ENCODE peak calls at places on chromosomes 13 and 19, in ten cellular contexts. O, D, M, R, F, V, Z, E, Q and N are unnamed samples.

GRCh38 chr13:75442736-75443234 is 39.2 kb downstream of the TBC1D4 start:
- DNase-seq in O (no peak), D (no peak), M (no peak), R (no peak), F (no peak), V (no peak), Z (no peak), E (peak), Q (no peak), N (no peak)

GRCh38 chr13:48431431-48431830 is 18.5 kb upstream of the LPAR6 start:
- DNase-seq in O (no peak), D (no peak), M (no peak), R (no peak), F (no peak), V (peak), Z (no peak), E (no peak), Q (no peak), N (no peak)

GRCh38 chr19:35249146-35249847 is 495 bp downstream of the LSR start:
- DNase-seq in O (no peak), D (peak), M (no peak), R (peak), F (no peak), V (no peak), Z (no peak), E (no peak), Q (no peak), N (no peak)

GRCh38 chr19:44800461-44800860 is 8.4 kb upstream of the BCAM start:
- DNase-seq in O (peak), D (peak), M (peak), R (peak), F (peak), V (peak), Z (peak), E (peak), Q (no peak), N (peak)

GRCh38 chr19:1261863-1262686 is 7.1 kb upstream of the CIRBP start:
- DNase-seq in O (no peak), D (peak), M (peak), R (no peak), F (no peak), V (peak), Z (no peak), E (peak), Q (no peak), N (peak)

GRCh38 chr13:99383946-99384345 is 76.7 kb upstream of the GPR183 start:
- DNase-seq in O (no peak), D (no peak), M (no peak), R (peak), F (no peak), V (no peak), Z (no peak), E (no peak), Q (no peak), N (no peak)

GRCh38 chr13:51154029-51154555 is 43.0 kb upstream of the C13orf42 start:
- DNase-seq in O (no peak), D (no peak), M (no peak), R (no peak), F (no peak), V (peak), Z (no peak), E (no peak), Q (no peak), N (no peak)

GRCh38 chr13:113187263-113187669 is 21.2 kb downstream of the PCID2 start:
- DNase-seq in O (no peak), D (peak), M (peak), R (peak), F (peak), V (peak), Z (no peak), E (peak), Q (peak), N (peak)

GRCh38 chr19:5534787-5535586 is 32.8 kb downstream of the TINCR start:
- DNase-seq in O (no peak), D (no peak), M (no peak), R (no peak), F (no peak), V (no peak), Z (no peak), E (no peak), Q (no peak), N (no peak)

GRCh38 chr13:49210669-49211068 is 9.5 kb upstream of the MLNR start:
- DNase-seq in O (no peak), D (no peak), M (no peak), R (no peak), F (no peak), V (no peak), Z (no peak), E (no peak), Q (no peak), N (no peak)

GRCh38 chr13:24203726-24204295 is 43.3 kb downstream of the SPATA13 start:
- DNase-seq in O (no peak), D (no peak), M (no peak), R (no peak), F (no peak), V (no peak), Z (no peak), E (no peak), Q (no peak), N (no peak)

GRCh38 chr19:55622242-55622969 is 2.0 kb downstream of the ZNF784 start:
- DNase-seq in O (no peak), D (no peak), M (no peak), R (no peak), F (no peak), V (no peak), Z (no peak), E (no peak), Q (no peak), N (no peak)

GRCh38 chr19:11950312-11950711 is 14.5 kb upstream of the ZNF763 start:
- DNase-seq in O (no peak), D (no peak), M (no peak), R (no peak), F (no peak), V (no peak), Z (no peak), E (no peak), Q (no peak), N (no peak)

GRCh38 chr13:87736849-87737400 is 65.8 kb downstream of the SLITRK5 start:
- DNase-seq in O (no peak), D (no peak), M (no peak), R (no peak), F (no peak), V (no peak), Z (no peak), E (no peak), Q (no peak), N (no peak)

GRCh38 chr19:43305642-43306041 is 36.3 kb upstream of the PSG9 start:
- DNase-seq in O (no peak), D (peak), M (no peak), R (no peak), F (no peak), V (no peak), Z (no peak), E (no peak), Q (no peak), N (no peak)

GRCh38 chr19:18847516-18848463 is 16.0 kb downstream of the UPF1 start:
- DNase-seq in O (no peak), D (no peak), M (no peak), R (peak), F (no peak), V (peak), Z (no peak), E (no peak), Q (no peak), N (no peak)